ENCODE peak calls at places on chromosomes 1 and 21, in five cellular contexts. V is HCT116, M is H1, U is GM12878, S is K562. O is an unnamed sample.

GRCh38 chr1:167518331-167518700 is at the start of gene CD247:
- DNase-seq in S (no peak), V (no peak), U (no peak), M (no peak), O (no peak)

GRCh38 chr21:28851645-28852044 is 141.0 kb downstream of the LTN1 start:
- DNase-seq in V (no peak), U (no peak), M (no peak), S (no peak), O (no peak)

GRCh38 chr1:87404306-87404705 is 75.6 kb downstream of the LMO4 start:
- DNase-seq in U (no peak), V (no peak), M (no peak), S (no peak), O (no peak)

GRCh38 chr1:88890790-88891317 is 513 bp downstream of the GTF2B start:
- DNase-seq in M (no peak), S (no peak), V (no peak), U (no peak), O (peak; percentile 36)

GRCh38 chr21:34844033-34844923 is 175.5 kb downstream of the CLIC6 start:
- DNase-seq in M (no peak), V (no peak), U (no peak), S (no peak), O (no peak)

GRCh38 chr1:6111571-6111970 is 65.9 kb downstream of the KCNAB2 start:
- DNase-seq in M (no peak), U (no peak), S (no peak), V (no peak), O (no peak)

GRCh38 chr1:87728169-87728568 is 399.5 kb downstream of the LMO4 start:
- DNase-seq in M (no peak), S (no peak), U (no peak), V (no peak), O (no peak)

GRCh38 chr1:183873642-183874041 is 68.7 kb downstream of the RGL1 start:
- DNase-seq in S (no peak), M (no peak), V (no peak), U (no peak), O (no peak)

GRCh38 chr1:212256404-212256803 is 28.8 kb upstream of the PPP2R5A start:
- DNase-seq in S (no peak), V (no peak), U (no peak), M (no peak), O (no peak)

GRCh38 chr1:170262540-170262939 is 116.8 kb downstream of the NTMT2 start:
- DNase-seq in V (no peak), U (no peak), S (no peak), M (no peak), O (no peak)

GRCh38 chr1:215523128-215523861 is 43.8 kb upstream of the KCTD3 start:
- DNase-seq in M (no peak), V (peak; percentile 6), S (no peak), U (no peak), O (no peak)

GRCh38 chr1:30984167-30984870 is 75.8 kb upstream of the SDC3 start:
- DNase-seq in M (no peak), S (no peak), U (no peak), V (no peak), O (no peak)

GRCh38 chr1:98049370-98050115 is 128.7 kb upstream of the DPYD start:
- DNase-seq in V (no peak), U (no peak), M (no peak), S (no peak), O (no peak)

GRCh38 chr1:163709636-163710035 is 387.9 kb downstream of the NUF2 start:
- DNase-seq in V (no peak), S (no peak), M (no peak), U (no peak), O (no peak)

GRCh38 chr21:41919666-41920398 is 34.0 kb downstream of the C2CD2 start:
- DNase-seq in V (no peak), M (no peak), U (no peak), S (no peak), O (no peak)

GRCh38 chr1:227731696-227732585 is 3.2 kb downstream of the JMJD4 start:
- DNase-seq in M (no peak), U (no peak), S (no peak), V (no peak), O (no peak)

GRCh38 chr21:42262826-42263225 is 43.9 kb downstream of the ABCG1 start:
- DNase-seq in M (no peak), U (no peak), V (no peak), S (no peak), O (peak; percentile 52)

GRCh38 chr1:202152399-202152798 is 7.9 kb upstream of the ARL8A start:
- DNase-seq in V (no peak), M (no peak), S (peak; percentile 23), U (no peak), O (no peak)

GRCh38 chr1:11985851-11986250 is 5.6 kb downstream of the MFN2 start:
- DNase-seq in V (no peak), S (no peak), U (no peak), M (no peak), O (no peak)

GRCh38 chr1:30045304-30046090 is 677.9 kb downstream of the MATN1 start:
- DNase-seq in M (no peak), S (no peak), U (no peak), V (no peak), O (no peak)

GRCh38 chr21:32726742-32727477 is 903 bp downstream of the SYNJ1 start:
- DNase-seq in U (no peak), M (no peak), S (peak; percentile 77), V (no peak), O (no peak)

GRCh38 chr1:76687324-76688018 is 179.8 kb upstream of the ST6GALNAC5 start:
- DNase-seq in S (no peak), M (no peak), V (no peak), U (no peak), O (no peak)

GRCh38 chr1:168907781-168908180 is 178.8 kb upstream of the DPT start:
- DNase-seq in U (no peak), S (no peak), V (no peak), M (no peak), O (no peak)

GRCh38 chr21:34345091-34345871 is 18.5 kb upstream of the KCNE2 start:
- DNase-seq in V (no peak), S (no peak), M (no peak), U (no peak), O (no peak)

GRCh38 chr1:33348194-33348593 is 27.3 kb upstream of the A3GALT2 start:
- DNase-seq in S (no peak), M (no peak), U (no peak), V (no peak), O (no peak)

GRCh38 chr1:243422362-243422761 is 166.5 kb downstream of the SDCCAG8 start:
- DNase-seq in M (no peak), V (no peak), U (no peak), S (no peak), O (no peak)

GRCh38 chr1:228152097-228152917 is 2.6 kb downstream of the GJC2 start:
- DNase-seq in V (no peak), S (no peak), M (no peak), U (no peak), O (no peak)

GRCh38 chr1:10074855-10075418 is 42.2 kb downstream of the UBE4B start:
- DNase-seq in S (no peak), M (no peak), V (no peak), U (no peak), O (no peak)

GRCh38 chr1:39177641-39178040 is 26.9 kb upstream of the MACF1 start:
- DNase-seq in S (no peak), U (no peak), M (no peak), V (no peak), O (no peak)

DNA sequence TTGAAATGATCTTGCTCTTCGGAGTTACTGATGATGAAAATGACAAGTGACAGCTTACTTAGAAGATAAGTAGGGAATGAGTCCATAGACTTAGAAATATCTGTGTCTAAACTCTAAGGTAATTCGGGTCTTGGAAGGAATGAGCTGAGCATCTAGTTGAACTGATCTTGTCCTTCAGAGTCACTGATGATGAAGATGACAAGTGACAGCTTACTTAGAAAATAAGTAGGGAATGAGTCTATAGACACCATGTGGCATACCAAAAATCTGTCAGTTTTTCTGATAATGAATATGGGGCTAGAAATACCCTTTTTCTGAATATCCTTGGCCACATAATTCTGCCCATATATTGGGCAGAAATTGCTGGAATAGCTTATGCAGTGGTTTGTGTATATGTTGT is 14.7 kb downstream of the CTTNBP2NL start:
- DNase-seq in U (no peak), S (no peak), V (no peak), M (no peak), O (no peak)
- H3K79me2 ChIP-seq in U (peaks cover 13% of the 10 kb centered on the region), S (no peaks in the 10 kb centered on the region), V (peaks cover 15% of the 10 kb centered on the region), M (no peaks in the 10 kb centered on the region), O (no peaks in the 10 kb centered on the region)

GRCh38 chr1:181506563-181507353 is 23.4 kb downstream of the CACNA1E start:
- DNase-seq in V (no peak), U (no peak), M (no peak), S (no peak), O (no peak)

GRCh38 chr1:181508486-181509165 is 25.3 kb downstream of the CACNA1E start:
- DNase-seq in V (no peak), M (no peak), U (peak; percentile 69), S (no peak), O (no peak)

GRCh38 chr1:181503130-181503810 is 20.0 kb downstream of the CACNA1E start:
- DNase-seq in M (no peak), V (no peak), U (no peak), S (no peak), O (no peak)

GRCh38 chr1:181501612-181502011 is 18.3 kb downstream of the CACNA1E start:
- DNase-seq in M (no peak), S (no peak), V (no peak), U (no peak), O (no peak)

GRCh38 chr1:181504294-181505115 is 21.2 kb downstream of the CACNA1E start:
- DNase-seq in M (peak; percentile 21), U (peak; percentile 74), V (peak; percentile 62), S (peak; percentile 69), O (peak; percentile 48)
- TF ChIP-seq CTCF in M (peak; percentile 59), U (peak; percentile 73), V (peak; percentile 66), S (peak; percentile 60), O (peak; percentile 51)

GRCh38 chr1:149884433-149885363 is 14.7 kb upstream of the BOLA1 start:
- DNase-seq in V (peak; percentile 7), U (peak; percentile 48), M (no peak), S (peak; percentile 28), O (no peak)
- TF ChIP-seq ATF3 in V (no peak), U (no peak), M (no peak), S (no peak), O (no peak)

DNA sequence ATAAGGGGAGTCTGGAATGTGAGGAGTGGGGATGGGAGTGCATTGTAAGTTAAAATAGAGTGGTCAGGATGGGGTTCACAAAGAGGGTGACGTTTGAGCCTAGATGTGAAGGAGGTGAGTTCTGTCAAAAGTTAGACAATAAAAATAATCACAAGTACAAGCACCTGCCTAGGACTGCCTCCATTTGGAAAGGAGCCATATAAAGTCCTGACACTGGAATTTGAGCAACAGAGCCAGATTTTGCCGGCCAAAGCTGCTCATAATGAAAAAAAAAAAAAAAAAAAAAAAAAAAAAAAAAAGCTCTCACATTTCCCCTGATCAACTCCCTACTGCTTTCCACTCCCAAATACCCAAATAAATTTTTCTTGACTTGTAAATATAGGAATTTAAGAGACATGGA is 4.1 kb downstream of the PALMD start:
- DNase-seq in V (no peak), U (no peak), S (no peak), M (no peak), O (no peak)
- H3K79me2 ChIP-seq in V (no peaks in the 10 kb centered on the region), U (no peaks in the 10 kb centered on the region), S (no peaks in the 10 kb centered on the region), M (no peaks in the 10 kb centered on the region), O (peaks cover 29% of the 10 kb centered on the region)

GRCh38 chr1:34828611-34829010 is 30.9 kb downstream of the SMIM12 start:
- DNase-seq in U (no peak), S (no peak), V (no peak), M (no peak), O (no peak)
- TF ChIP-seq CTCF in U (no peak), S (no peak), V (no peak), M (no peak), O (no peak)

GRCh38 chr21:37787456-37787855 is 128.8 kb downstream of the KCNJ6 start:
- DNase-seq in M (no peak), S (no peak), V (no peak), U (no peak), O (no peak)
- TF ChIP-seq ATF3 in M (no peak), S (no peak), V (no peak), U (no peak), O (no peak)

O was measured in HepG2.